ENCODE peak calls at places on chromosomes 13 and 19, in six cellular contexts. One of them, this sample, is unnamed.

GRCh38 chr13:29847501-29847983 is 2.9 kb downstream of the UBL3 start:
- DNase-seq in fibroblast of lung: peak
- DNase-seq in RWPE1: no peak
- DNase-seq in neuronal stem cell: no peak
- DNase-seq in left lung: no peak
- DNase-seq in stimulated activated CD4-positive, alpha-beta T cell treated with anti-CD3 and anti-CD28 coated beads, Interleukin-1b, Interleukin-23, amount 100 ng/mL, for 1 hour: no peak
- DNase-seq in this sample: no peak

GRCh38 chr13:52159159-52159982 is at the start of gene NEK3:
- DNase-seq in fibroblast of lung: peak
- DNase-seq in RWPE1: peak
- DNase-seq in neuronal stem cell: peak
- DNase-seq in left lung: peak
- DNase-seq in stimulated activated CD4-positive, alpha-beta T cell treated with anti-CD3 and anti-CD28 coated beads, Interleukin-1b, Interleukin-23, amount 100 ng/mL, for 1 hour: peak
- DNase-seq in this sample: no peak

GRCh38 chr19:18725755-18726416 is 42.4 kb downstream of the CRTC1 start:
- DNase-seq in fibroblast of lung: no peak
- DNase-seq in RWPE1: no peak
- DNase-seq in neuronal stem cell: no peak
- DNase-seq in left lung: no peak
- DNase-seq in stimulated activated CD4-positive, alpha-beta T cell treated with anti-CD3 and anti-CD28 coated beads, Interleukin-1b, Interleukin-23, amount 100 ng/mL, for 1 hour: no peak
- DNase-seq in this sample: no peak

GRCh38 chr19:18091217-18091608 is 4.5 kb upstream of the IL12RB1 start:
- DNase-seq in fibroblast of lung: no peak
- DNase-seq in RWPE1: no peak
- DNase-seq in neuronal stem cell: no peak
- DNase-seq in left lung: peak
- DNase-seq in stimulated activated CD4-positive, alpha-beta T cell treated with anti-CD3 and anti-CD28 coated beads, Interleukin-1b, Interleukin-23, amount 100 ng/mL, for 1 hour: peak
- DNase-seq in this sample: no peak

GRCh38 chr19:35013820-35014754 is 14.0 kb downstream of the GRAMD1A start:
- DNase-seq in fibroblast of lung: no peak
- DNase-seq in RWPE1: no peak
- DNase-seq in neuronal stem cell: no peak
- DNase-seq in left lung: no peak
- DNase-seq in stimulated activated CD4-positive, alpha-beta T cell treated with anti-CD3 and anti-CD28 coated beads, Interleukin-1b, Interleukin-23, amount 100 ng/mL, for 1 hour: no peak
- DNase-seq in this sample: no peak

GRCh38 chr13:113924184-113924583 is 49.7 kb downstream of the C13orf46 start:
- DNase-seq in fibroblast of lung: no peak
- DNase-seq in RWPE1: no peak
- DNase-seq in neuronal stem cell: no peak
- DNase-seq in left lung: no peak
- DNase-seq in stimulated activated CD4-positive, alpha-beta T cell treated with anti-CD3 and anti-CD28 coated beads, Interleukin-1b, Interleukin-23, amount 100 ng/mL, for 1 hour: no peak
- DNase-seq in this sample: no peak

GRCh38 chr19:32372726-32373613 is 27.6 kb downstream of the ZNF507 start:
- DNase-seq in fibroblast of lung: no peak
- DNase-seq in RWPE1: no peak
- DNase-seq in neuronal stem cell: no peak
- DNase-seq in left lung: no peak
- DNase-seq in stimulated activated CD4-positive, alpha-beta T cell treated with anti-CD3 and anti-CD28 coated beads, Interleukin-1b, Interleukin-23, amount 100 ng/mL, for 1 hour: no peak
- DNase-seq in this sample: no peak

GRCh38 chr19:30325657-30326056 is 46.5 kb upstream of the ZNF536 start:
- DNase-seq in fibroblast of lung: no peak
- DNase-seq in RWPE1: no peak
- DNase-seq in neuronal stem cell: no peak
- DNase-seq in left lung: no peak
- DNase-seq in stimulated activated CD4-positive, alpha-beta T cell treated with anti-CD3 and anti-CD28 coated beads, Interleukin-1b, Interleukin-23, amount 100 ng/mL, for 1 hour: no peak
- DNase-seq in this sample: no peak

GRCh38 chr19:55305491-55305890 is 19.6 kb downstream of the TMEM150B start:
- DNase-seq in fibroblast of lung: peak
- DNase-seq in RWPE1: peak
- DNase-seq in neuronal stem cell: no peak
- DNase-seq in left lung: no peak
- DNase-seq in stimulated activated CD4-positive, alpha-beta T cell treated with anti-CD3 and anti-CD28 coated beads, Interleukin-1b, Interleukin-23, amount 100 ng/mL, for 1 hour: peak
- DNase-seq in this sample: no peak

GRCh38 chr13:52428295-52428694 is 22.1 kb downstream of the VPS36 start:
- DNase-seq in fibroblast of lung: no peak
- DNase-seq in RWPE1: peak
- DNase-seq in neuronal stem cell: no peak
- DNase-seq in left lung: no peak
- DNase-seq in stimulated activated CD4-positive, alpha-beta T cell treated with anti-CD3 and anti-CD28 coated beads, Interleukin-1b, Interleukin-23, amount 100 ng/mL, for 1 hour: no peak
- DNase-seq in this sample: no peak

GRCh38 chr13:27482996-27483395 is 32.6 kb upstream of the MTIF3 start:
- DNase-seq in fibroblast of lung: no peak
- DNase-seq in RWPE1: no peak
- DNase-seq in neuronal stem cell: no peak
- DNase-seq in left lung: no peak
- DNase-seq in stimulated activated CD4-positive, alpha-beta T cell treated with anti-CD3 and anti-CD28 coated beads, Interleukin-1b, Interleukin-23, amount 100 ng/mL, for 1 hour: no peak
- DNase-seq in this sample: no peak

GRCh38 chr19:49421039-49421877 is 2.0 kb downstream of the PTH2 start:
- DNase-seq in fibroblast of lung: peak
- DNase-seq in RWPE1: peak
- DNase-seq in neuronal stem cell: peak
- DNase-seq in left lung: peak
- DNase-seq in stimulated activated CD4-positive, alpha-beta T cell treated with anti-CD3 and anti-CD28 coated beads, Interleukin-1b, Interleukin-23, amount 100 ng/mL, for 1 hour: no peak
- DNase-seq in this sample: no peak

GRCh38 chr13:32165791-32166190 is 134.2 kb downstream of the FRY start:
- DNase-seq in fibroblast of lung: no peak
- DNase-seq in RWPE1: peak
- DNase-seq in neuronal stem cell: no peak
- DNase-seq in left lung: no peak
- DNase-seq in stimulated activated CD4-positive, alpha-beta T cell treated with anti-CD3 and anti-CD28 coated beads, Interleukin-1b, Interleukin-23, amount 100 ng/mL, for 1 hour: no peak
- DNase-seq in this sample: no peak

GRCh38 chr19:51761696-51762095 is 716 bp downstream of the FPR2 start:
- DNase-seq in fibroblast of lung: no peak
- DNase-seq in RWPE1: no peak
- DNase-seq in neuronal stem cell: no peak
- DNase-seq in left lung: no peak
- DNase-seq in stimulated activated CD4-positive, alpha-beta T cell treated with anti-CD3 and anti-CD28 coated beads, Interleukin-1b, Interleukin-23, amount 100 ng/mL, for 1 hour: no peak
- DNase-seq in this sample: no peak

GRCh38 chr13:61414136-61414535 is 1.5 kb downstream of the PCDH20 start:
- DNase-seq in fibroblast of lung: peak
- DNase-seq in RWPE1: no peak
- DNase-seq in neuronal stem cell: no peak
- DNase-seq in left lung: no peak
- DNase-seq in stimulated activated CD4-positive, alpha-beta T cell treated with anti-CD3 and anti-CD28 coated beads, Interleukin-1b, Interleukin-23, amount 100 ng/mL, for 1 hour: no peak
- DNase-seq in this sample: no peak

GRCh38 chr19:15937771-15938170 is 3.4 kb upstream of the CYP4F11 start:
- DNase-seq in fibroblast of lung: no peak
- DNase-seq in RWPE1: no peak
- DNase-seq in neuronal stem cell: no peak
- DNase-seq in left lung: no peak
- DNase-seq in stimulated activated CD4-positive, alpha-beta T cell treated with anti-CD3 and anti-CD28 coated beads, Interleukin-1b, Interleukin-23, amount 100 ng/mL, for 1 hour: no peak
- DNase-seq in this sample: no peak

GRCh38 chr13:73337511-73337910 is 278.7 kb downstream of the KLF5 start:
- DNase-seq in fibroblast of lung: no peak
- DNase-seq in RWPE1: peak
- DNase-seq in neuronal stem cell: no peak
- DNase-seq in left lung: no peak
- DNase-seq in stimulated activated CD4-positive, alpha-beta T cell treated with anti-CD3 and anti-CD28 coated beads, Interleukin-1b, Interleukin-23, amount 100 ng/mL, for 1 hour: no peak
- DNase-seq in this sample: no peak

GRCh38 chr13:108269601-108270328 is at the start of gene TNFSF13B:
- DNase-seq in fibroblast of lung: peak
- DNase-seq in RWPE1: no peak
- DNase-seq in neuronal stem cell: no peak
- DNase-seq in left lung: peak
- DNase-seq in stimulated activated CD4-positive, alpha-beta T cell treated with anti-CD3 and anti-CD28 coated beads, Interleukin-1b, Interleukin-23, amount 100 ng/mL, for 1 hour: peak
- DNase-seq in this sample: no peak

GRCh38 chr19:49581007-49581508 is at the start of gene PRRG2:
- DNase-seq in fibroblast of lung: no peak
- DNase-seq in RWPE1: no peak
- DNase-seq in neuronal stem cell: no peak
- DNase-seq in left lung: peak
- DNase-seq in stimulated activated CD4-positive, alpha-beta T cell treated with anti-CD3 and anti-CD28 coated beads, Interleukin-1b, Interleukin-23, amount 100 ng/mL, for 1 hour: no peak
- DNase-seq in this sample: no peak

GRCh38 chr19:13012690-13013608 is 17.7 kb downstream of the NFIX start:
- DNase-seq in fibroblast of lung: peak
- DNase-seq in RWPE1: peak
- DNase-seq in neuronal stem cell: no peak
- DNase-seq in left lung: peak
- DNase-seq in stimulated activated CD4-positive, alpha-beta T cell treated with anti-CD3 and anti-CD28 coated beads, Interleukin-1b, Interleukin-23, amount 100 ng/mL, for 1 hour: no peak
- DNase-seq in this sample: no peak

GRCh38 chr19:45729774-45730388 is 815 bp downstream of the FBXO46 start:
- DNase-seq in fibroblast of lung: no peak
- DNase-seq in RWPE1: peak
- DNase-seq in neuronal stem cell: no peak
- DNase-seq in left lung: no peak
- DNase-seq in stimulated activated CD4-positive, alpha-beta T cell treated with anti-CD3 and anti-CD28 coated beads, Interleukin-1b, Interleukin-23, amount 100 ng/mL, for 1 hour: no peak
- DNase-seq in this sample: no peak